ENCODE peak calls at places on chromosomes 13 and 19, in seven cellular contexts. I is cardiac muscle cell, Z is vagina, W is choroid plexus epithelial cell, B is nephron progenitor cell, R is astrocyte, T is left ventricle myocardium inferior. G is an unnamed sample.

GRCh38 chr13:99626461-99627082 is 125.3 kb downstream of the TM9SF2 start:
- DNase-seq in I (no peak), Z (no peak), W (peak; percentile 85), B (no peak), R (peak; percentile 56), T (no peak), G (no peak)

GRCh38 chr19:50794778-50795664 is 4.8 kb downstream of the ACP4 start:
- DNase-seq in I (no peak), Z (no peak), W (no peak), B (no peak), R (no peak), T (no peak), G (peak; percentile 61)

GRCh38 chr19:40249201-40249600 is 22.7 kb upstream of the CCNP start:
- DNase-seq in I (no peak), Z (no peak), W (no peak), B (no peak), R (no peak), T (no peak), G (no peak)

GRCh38 chr19:33905937-33906577 is 109.4 kb downstream of the KCTD15 start:
- DNase-seq in I (peak; percentile 45), Z (no peak), W (peak; percentile 45), B (peak; percentile 73), R (no peak), T (peak; percentile 83), G (no peak)

GRCh38 chr13:108084840-108085239 is 130.5 kb downstream of the LIG4 start:
- DNase-seq in I (no peak), Z (no peak), W (no peak), B (no peak), R (no peak), T (no peak), G (no peak)

GRCh38 chr19:50702870-50703829 is 16.5 kb downstream of the SHANK1 start:
- DNase-seq in I (no peak), Z (no peak), W (no peak), B (no peak), R (no peak), T (no peak), G (peak; percentile 58)

GRCh38 chr19:17938092-17938845 is 5.5 kb downstream of the CCDC124 start:
- DNase-seq in I (peak; percentile 77), Z (no peak), W (peak; percentile 82), B (peak; percentile 86), R (peak; percentile 71), T (peak; percentile 76), G (peak; percentile 84)

GRCh38 chr19:41707502-41707812 is 969 bp upstream of the CEACAM5 start:
- DNase-seq in I (no peak), Z (peak; percentile 67), W (no peak), B (no peak), R (no peak), T (no peak), G (no peak)

GRCh38 chr19:47573076-47574026 is at the start of gene ZNF541:
- DNase-seq in I (no peak), Z (no peak), W (peak; percentile 61), B (no peak), R (peak; percentile 12), T (peak; percentile 64), G (no peak)

GRCh38 chr13:36130168-36130541 is 1.0 kb downstream of the DCLK1 start:
- DNase-seq in I (no peak), Z (no peak), W (no peak), B (no peak), R (no peak), T (no peak), G (no peak)

GRCh38 chr13:24217601-24218281 is 57.2 kb downstream of the SPATA13 start:
- DNase-seq in I (no peak), Z (no peak), W (peak; percentile 15), B (no peak), R (peak; percentile 6), T (no peak), G (no peak)

GRCh38 chr13:85970727-85971126 is 171.5 kb upstream of the SLITRK6 start:
- DNase-seq in I (no peak), Z (no peak), W (peak; percentile 53), B (no peak), R (no peak), T (no peak), G (no peak)

GRCh38 chr13:113152894-113153809 is 5.3 kb upstream of the PROZ start:
- DNase-seq in I (peak; percentile 71), Z (peak; percentile 93), W (peak; percentile 67), B (peak; percentile 48), R (peak; percentile 22), T (peak; percentile 48), G (no peak)

GRCh38 chr19:51551673-51552440 is 19.2 kb upstream of the ZNF175 start:
- DNase-seq in I (no peak), Z (no peak), W (no peak), B (no peak), R (no peak), T (no peak), G (no peak)

GRCh38 chr19:57191141-57192063 is at the start of gene ZNF264:
- DNase-seq in I (peak; percentile 90), Z (no peak), W (peak; percentile 91), B (peak; percentile 87), R (peak; percentile 78), T (peak; percentile 95), G (peak; percentile 91)

GRCh38 chr13:36728006-36728405 is 54.2 kb downstream of the SERTM1 start:
- DNase-seq in I (no peak), Z (no peak), W (no peak), B (no peak), R (no peak), T (no peak), G (no peak)

GRCh38 chr13:41637578-41637977 is 180.2 kb downstream of the RGCC start:
- DNase-seq in I (no peak), Z (no peak), W (no peak), B (no peak), R (no peak), T (no peak), G (no peak)

GRCh38 chr13:51800456-51800855 is 3.5 kb downstream of the DHRS12 start:
- DNase-seq in I (no peak), Z (no peak), W (no peak), B (no peak), R (no peak), T (no peak), G (no peak)

GRCh38 chr13:51802601-51803000 is 1.4 kb downstream of the DHRS12 start:
- DNase-seq in I (no peak), Z (no peak), W (no peak), B (no peak), R (no peak), T (no peak), G (no peak)

GRCh38 chr13:51803422-51804294 is at the start of gene DHRS12:
- DNase-seq in I (peak; percentile 87), Z (no peak), W (peak; percentile 86), B (peak; percentile 77), R (peak; percentile 65), T (peak; percentile 93), G (peak; percentile 89)

GRCh38 chr13:51803018-51803417 is 945 bp downstream of the DHRS12 start:
- DNase-seq in I (no peak), Z (no peak), W (no peak), B (no peak), R (no peak), T (no peak), G (no peak)

GRCh38 chr13:51801631-51802099 is 2.3 kb downstream of the DHRS12 start:
- DNase-seq in I (no peak), Z (no peak), W (no peak), B (no peak), R (no peak), T (peak; percentile 81), G (no peak)
- TF ChIP-seq CTCF in I (no peak), Z (no peak), W (no peak), B (no peak), R (no peak), T (no peak), G (no peak)

GRCh38 chr19:12996542-12997094 is 1.3 kb downstream of the NFIX start:
- DNase-seq in I (no peak), Z (no peak), W (no peak), B (no peak), R (no peak), T (no peak), G (no peak)
- TF ChIP-seq CTCF in I (no peak), Z (no peak), W (no peak), B (no peak), R (no peak), T (no peak), G (no peak)

DNA sequence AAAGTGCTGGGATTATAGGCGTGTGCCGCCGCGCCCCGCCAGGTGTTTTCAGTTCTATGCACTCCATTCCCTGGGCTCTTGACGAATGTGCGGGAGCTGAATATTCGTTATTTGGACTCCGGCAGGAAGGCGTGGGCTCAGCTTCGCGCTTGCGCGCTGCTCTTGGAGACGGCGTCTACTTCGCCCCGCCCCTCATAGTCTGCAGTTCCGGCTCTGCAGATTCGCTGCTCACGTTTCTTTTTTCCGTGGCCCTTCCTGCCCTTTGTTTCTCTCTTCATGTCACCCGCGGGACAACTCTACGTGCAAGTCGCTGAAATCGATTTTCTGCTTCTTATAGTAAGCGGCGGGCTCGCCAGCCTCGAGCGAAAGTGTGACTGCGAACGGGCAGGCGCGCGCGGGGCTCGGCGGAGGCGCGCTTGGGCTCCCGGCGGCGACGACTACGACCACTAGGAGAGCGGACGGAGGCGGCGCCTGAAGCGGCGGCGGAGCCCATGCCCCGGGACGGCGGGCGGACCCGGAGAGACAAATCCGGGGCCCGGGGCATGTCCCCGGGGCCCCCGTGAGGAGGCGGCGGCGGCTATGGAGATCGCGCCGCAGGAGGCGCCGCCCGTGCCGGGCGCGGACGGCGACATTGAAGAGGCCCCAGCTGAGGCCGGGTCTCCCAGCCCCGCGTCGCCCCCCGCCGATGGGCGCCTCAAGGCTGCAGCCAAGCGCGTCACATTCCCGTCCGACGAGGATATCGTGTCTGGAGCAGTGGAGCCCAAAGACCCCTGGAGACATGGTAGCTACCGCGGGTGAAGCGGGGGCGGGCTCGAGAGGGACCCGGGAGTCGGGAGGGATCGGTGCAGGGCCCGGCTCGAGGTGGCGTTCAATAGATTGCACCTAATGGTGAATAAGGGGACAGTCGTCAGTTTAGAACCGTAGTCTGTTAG is at the start of gene PPP1R37:
- DNase-seq in I (peak; percentile 98), Z (no peak), W (peak; percentile 99), B (peak; percentile 89), R (peak; percentile 95), T (peak; percentile 91), G (peak; percentile 96)
- TF ChIP-seq CTCF in I (peak; percentile 24), Z (no peak), W (no peak), B (no peak), R (no peak), T (peak; percentile 64), G (peak; percentile 10)

DNA sequence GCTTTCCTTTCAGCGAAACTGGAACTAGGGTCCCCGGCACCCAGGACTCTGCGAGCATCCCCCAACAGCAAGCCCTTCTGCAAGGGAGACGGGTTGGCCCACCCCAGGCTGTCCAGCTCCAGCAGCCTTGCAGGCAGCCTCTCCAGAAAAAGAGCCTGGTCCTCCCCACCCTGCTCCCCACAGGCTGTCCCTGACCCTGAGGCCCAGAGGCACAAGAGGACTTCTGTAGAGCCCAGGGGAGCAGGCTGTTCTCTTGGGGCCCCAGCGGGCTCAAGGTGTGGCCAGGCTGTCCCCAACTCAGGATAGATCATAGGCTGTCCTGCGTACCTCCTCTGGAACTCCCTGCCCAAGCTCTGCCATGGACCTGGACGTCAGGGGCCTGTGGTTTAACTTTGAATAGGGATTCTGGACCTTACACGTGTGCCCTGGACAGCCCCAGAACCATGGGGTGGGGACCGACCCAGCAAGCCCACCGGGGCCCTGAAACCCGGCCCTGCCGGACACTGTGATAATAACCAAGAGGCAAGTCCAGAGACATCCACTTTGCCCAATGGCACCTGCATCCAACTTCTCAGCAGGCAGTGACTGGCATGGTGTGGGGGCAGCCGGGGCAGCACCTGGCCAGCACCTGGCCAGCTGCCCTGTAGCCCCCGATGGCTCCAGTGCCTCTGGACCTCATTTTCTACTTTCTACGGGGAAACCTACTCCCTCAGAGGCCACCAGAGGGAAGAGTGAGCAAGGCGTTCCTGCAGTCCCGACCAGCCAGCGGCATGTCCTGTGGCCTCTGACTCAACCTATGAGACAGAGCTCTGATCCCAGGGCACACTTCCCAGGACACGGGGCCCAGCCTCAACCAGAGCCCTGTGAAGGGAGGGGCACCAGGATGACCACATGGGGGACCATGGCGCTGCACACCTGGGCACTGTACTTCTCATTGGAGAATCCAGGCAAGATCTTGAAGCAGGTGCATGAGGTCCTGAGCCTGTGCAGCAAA is 50.9 kb upstream of the TPM4 start:
- DNase-seq in I (no peak), Z (no peak), W (peak; percentile 68), B (no peak), R (peak; percentile 14), T (no peak), G (peak; percentile 34)
- TF ChIP-seq CTCF in I (peak; percentile 61), Z (no peak), W (peak; percentile 76), B (no peak), R (peak; percentile 34), T (peak; percentile 39), G (peak; percentile 43)

G was measured in BE2C.